ENCODE peak calls at places on chromosome 18, in nine cellular contexts. O, W, H, G, S, T, Q, Y and I are unnamed samples.

GRCh38 chr18:22194151-22194598 is 24.8 kb downstream of the GATA6 start:
- DNase-seq in H (peak), S (no peak), T (no peak), Q (no peak), W (no peak), O (no peak), Y (peak), G (no peak), I (no peak)

GRCh38 chr18:35410561-35410960 is 33.4 kb upstream of the ZNF396 start:
- DNase-seq in G (no peak), H (no peak), Y (no peak), W (no peak), S (no peak), Q (no peak), O (no peak), T (no peak), I (no peak)

GRCh38 chr18:7069191-7069590 is 48.4 kb downstream of the LAMA1 start:
- DNase-seq in G (no peak), H (no peak), T (no peak), Y (no peak), O (no peak), Q (no peak), W (no peak), S (no peak), I (no peak)

GRCh38 chr18:12699747-12700146 is 2.8 kb downstream of the CEP76 start:
- DNase-seq in Y (no peak), S (no peak), G (no peak), H (no peak), O (no peak), T (no peak), W (no peak), Q (no peak), I (no peak)

GRCh38 chr18:8140841-8141501 is 468.3 kb upstream of the RAB12 start:
- DNase-seq in T (no peak), O (no peak), H (peak), S (peak), G (no peak), W (no peak), Q (peak), Y (no peak), I (no peak)

GRCh38 chr18:26854292-26854881 is 11.1 kb downstream of the AQP4 start:
- DNase-seq in Y (no peak), Q (no peak), T (no peak), H (peak), O (no peak), S (no peak), W (no peak), G (no peak), I (no peak)

GRCh38 chr18:60059216-60059615 is 159.4 kb downstream of the PMAIP1 start:
- DNase-seq in G (no peak), T (no peak), Y (no peak), O (no peak), W (no peak), H (no peak), Q (no peak), S (no peak), I (no peak)

GRCh38 chr18:35463050-35463449 is 34.7 kb downstream of the INO80C start:
- DNase-seq in Y (no peak), Q (no peak), H (no peak), O (no peak), T (no peak), G (no peak), S (no peak), W (no peak), I (no peak)

GRCh38 chr18:2606335-2606734 is 35.0 kb downstream of the NDC80 start:
- DNase-seq in W (no peak), H (no peak), T (no peak), Y (no peak), Q (no peak), G (no peak), O (no peak), S (no peak), I (no peak)

GRCh38 chr18:13216092-13216582 is 2.4 kb upstream of the LDLRAD4 start:
- DNase-seq in W (peak), H (peak), S (peak), T (peak), O (peak), G (peak), Y (peak), Q (peak), I (peak)

GRCh38 chr18:7950380-7951143 is 383.4 kb downstream of the PTPRM start:
- DNase-seq in W (no peak), Y (peak), T (no peak), O (no peak), G (no peak), S (peak), Q (peak), H (no peak), I (peak)

GRCh38 chr18:11741505-11742145 is 52.6 kb downstream of the GNAL start:
- DNase-seq in Y (no peak), G (no peak), T (no peak), H (peak), W (peak), O (no peak), S (no peak), Q (peak), I (no peak)

GRCh38 chr18:39661856-39662366 is 2096.3 kb upstream of the CELF4 start:
- DNase-seq in O (no peak), Q (peak), G (peak), H (no peak), W (no peak), S (no peak), T (no peak), Y (no peak), I (no peak)

GRCh38 chr18:8212893-8213805 is 396.1 kb upstream of the RAB12 start:
- DNase-seq in O (no peak), G (no peak), H (no peak), W (no peak), T (no peak), Y (no peak), Q (peak), S (peak), I (no peak)

GRCh38 chr18:70154591-70155194 is 50.8 kb downstream of the RTTN start:
- DNase-seq in Y (no peak), Q (no peak), W (no peak), O (no peak), G (no peak), H (no peak), T (no peak), S (peak), I (no peak)

GRCh38 chr18:68916734-68917133 is 118.9 kb downstream of the CCDC102B start:
- DNase-seq in Q (peak), O (no peak), H (no peak), G (no peak), Y (no peak), T (no peak), S (no peak), W (no peak), I (no peak)

GRCh38 chr18:65526099-65526498 is 224.7 kb upstream of the CDH7 start:
- DNase-seq in S (no peak), H (no peak), Y (no peak), T (no peak), G (no peak), W (no peak), O (no peak), Q (no peak), I (no peak)

GRCh38 chr18:22691988-22692710 is 241.0 kb upstream of the RBBP8 start:
- DNase-seq in S (peak), Y (no peak), W (no peak), T (no peak), G (no peak), O (no peak), Q (peak), H (no peak), I (no peak)

GRCh38 chr18:14941792-14942191 is 193.8 kb downstream of the ANKRD30B start:
- DNase-seq in S (no peak), Y (no peak), G (no peak), T (no peak), Q (no peak), H (no peak), W (no peak), O (no peak), I (no peak)

GRCh38 chr18:35775887-35776286 is 194.3 kb downstream of the GALNT1 start:
- DNase-seq in Q (peak), O (no peak), T (peak), S (peak), H (peak), G (no peak), W (no peak), Y (no peak), I (no peak)

GRCh38 chr18:24153397-24153796 is 14.5 kb downstream of the CABYR start:
- DNase-seq in Q (no peak), W (peak), O (no peak), S (no peak), Y (no peak), T (no peak), H (no peak), G (no peak), I (no peak)

DNA sequence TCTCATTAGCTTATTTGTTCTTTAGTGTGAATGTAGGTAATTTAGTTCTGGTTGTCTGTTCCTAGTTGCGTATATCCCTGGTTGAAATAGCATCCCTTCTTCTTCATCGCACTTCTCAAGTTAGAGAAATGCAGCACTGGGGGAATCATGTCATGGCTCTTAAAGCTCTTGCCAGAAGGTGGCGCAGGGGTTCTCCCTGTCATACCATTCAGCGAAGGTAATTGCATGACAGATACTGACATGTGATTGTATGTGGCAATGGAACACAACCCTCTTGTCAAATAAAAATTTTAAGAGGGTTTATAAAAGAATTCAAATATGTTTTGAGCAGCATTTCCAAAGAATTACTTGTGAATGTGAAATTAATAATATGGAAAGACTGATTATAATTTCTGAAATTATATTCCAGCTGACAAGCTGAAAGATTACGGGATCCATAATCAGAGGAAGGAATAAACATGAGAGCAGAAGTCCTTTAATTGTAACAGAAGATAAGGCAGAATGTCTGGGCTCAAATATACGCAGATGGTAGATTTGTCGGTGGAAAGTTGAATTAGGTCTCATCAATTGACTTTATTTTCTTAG is 411.7 kb downstream of the DSEL start:
- DNase-seq in G (peak), S (peak), O (no peak), Q (peak), T (peak), H (peak), W (peak), Y (peak), I (peak)
- TF ChIP-seq CTCF in G (peak), S (peak), O (no peak), Q (peak), T (peak), H (peak), W (peak), Y (peak), I (peak)

GRCh38 chr18:31428211-31428610 is 19.3 kb upstream of the DSG3 start:
- DNase-seq in G (no peak), Q (no peak), Y (no peak), W (no peak), O (no peak), S (no peak), H (no peak), T (no peak), I (no peak)

GRCh38 chr18:31427010-31427409 is 20.5 kb upstream of the DSG3 start:
- DNase-seq in H (no peak), O (no peak), Q (peak), S (no peak), Y (no peak), W (no peak), T (no peak), G (no peak), I (no peak)

GRCh38 chr18:31426021-31426420 is 21.5 kb upstream of the DSG3 start:
- DNase-seq in T (no peak), G (no peak), W (no peak), H (no peak), Y (no peak), O (no peak), Q (peak), S (no peak), I (no peak)

GRCh38 chr18:31420524-31420923 is 27.0 kb upstream of the DSG3 start:
- DNase-seq in Y (no peak), G (no peak), T (no peak), S (no peak), Q (no peak), W (no peak), H (no peak), O (no peak), I (no peak)

GRCh38 chr18:31424383-31424988 is 23.1 kb upstream of the DSG3 start:
- DNase-seq in W (peak), T (peak), Y (peak), G (peak), O (no peak), Q (peak), H (peak), S (peak), I (peak)
- TF ChIP-seq CTCF in W (peak), T (peak), Y (peak), G (peak), O (peak), Q (peak), H (peak), S (peak), I (peak)

GRCh38 chr18:48562075-48562474 is 23.2 kb downstream of the CTIF start:
- DNase-seq in H (no peak), Q (no peak), T (no peak), G (no peak), Y (no peak), S (no peak), W (no peak), O (no peak), I (no peak)
- TF ChIP-seq CTCF in H (no peak), Q (no peak), T (no peak), G (no peak), Y (no peak), S (no peak), W (no peak), O (no peak), I (no peak)

GRCh38 chr18:32683044-32683443 is 89.8 kb downstream of the KLHL14 start:
- DNase-seq in Q (no peak), O (no peak), Y (no peak), H (peak), G (no peak), W (no peak), S (no peak), T (no peak), I (no peak)
- TF ChIP-seq CTCF in Q (no peak), O (no peak), Y (no peak), H (peak), G (no peak), W (no peak), S (no peak), T (no peak), I (no peak)

DNA sequence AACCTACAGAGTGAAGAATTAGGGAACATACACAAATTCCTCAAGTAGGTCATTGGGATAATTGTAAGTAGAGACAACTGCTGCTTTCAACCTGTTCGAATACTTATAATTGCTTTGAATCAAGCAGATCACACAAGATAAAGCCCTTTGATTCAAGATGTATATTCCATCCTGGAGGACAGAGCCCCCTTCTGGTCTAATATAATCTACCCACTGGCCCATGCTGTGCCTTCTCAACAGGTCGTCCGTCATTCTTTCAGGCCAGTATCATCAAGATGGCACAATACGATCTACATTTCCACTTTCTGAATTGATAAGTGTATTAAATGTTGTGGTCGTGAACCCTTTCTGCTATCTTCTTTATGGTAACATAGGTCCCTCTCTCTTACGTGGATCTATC is 387.0 kb upstream of the CDH19 start:
- DNase-seq in O (no peak), Q (no peak), H (peak), T (no peak), S (no peak), W (no peak), Y (no peak), G (no peak), I (no peak)
- TF ChIP-seq CTCF in O (no peak), Q (no peak), H (peak), T (no peak), S (no peak), W (no peak), Y (no peak), G (no peak), I (no peak)

GRCh38 chr18:55346387-55346786 is 241.6 kb downstream of the TCF4 start:
- DNase-seq in H (no peak), S (no peak), Y (no peak), Q (no peak), G (no peak), T (no peak), O (no peak), W (no peak), I (no peak)

GRCh38 chr18:55339990-55340389 is 248.0 kb downstream of the TCF4 start:
- DNase-seq in O (no peak), W (no peak), G (no peak), S (no peak), T (no peak), H (no peak), Y (no peak), Q (no peak), I (no peak)

GRCh38 chr18:55345103-55345950 is 242.7 kb downstream of the TCF4 start:
- DNase-seq in Q (no peak), O (no peak), G (no peak), H (no peak), W (no peak), Y (no peak), S (no peak), T (no peak), I (no peak)

GRCh38 chr18:55340998-55341397 is 247.0 kb downstream of the TCF4 start:
- DNase-seq in W (no peak), G (no peak), Y (no peak), H (no peak), Q (no peak), T (no peak), S (no peak), O (no peak), I (no peak)

DNA sequence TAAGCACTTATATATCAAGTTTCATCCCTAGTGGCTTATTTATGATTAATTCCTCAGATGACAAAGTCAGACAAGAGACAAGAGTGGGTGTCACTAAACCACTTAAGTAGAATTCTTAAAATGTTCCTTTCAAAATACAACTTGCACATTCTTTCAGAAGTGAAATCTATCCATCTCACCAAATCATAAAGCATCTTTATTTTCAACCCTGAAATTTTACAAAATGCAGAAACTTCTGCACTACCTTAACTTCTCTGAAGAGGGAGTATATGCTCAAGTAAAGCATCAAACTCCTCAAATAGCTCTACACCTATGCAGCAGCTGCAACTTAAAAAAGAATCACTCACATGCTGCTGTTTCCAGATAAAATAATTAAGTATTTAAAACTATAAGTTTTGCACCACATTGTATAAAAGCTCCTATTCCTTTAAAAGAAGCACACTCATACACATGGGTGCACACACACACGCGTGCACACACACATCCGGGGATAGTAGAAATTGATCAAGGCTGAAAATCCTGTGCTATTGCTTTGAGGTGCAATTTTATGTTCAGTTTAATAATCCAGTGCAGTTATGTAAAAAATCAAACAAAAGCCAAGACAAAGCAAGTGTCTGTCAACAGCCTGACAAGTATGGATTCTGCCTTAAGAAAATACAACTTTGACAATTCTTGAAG is 244.5 kb downstream of the TCF4 start:
- DNase-seq in T (no peak), Q (peak), Y (no peak), W (no peak), O (no peak), G (no peak), H (peak), S (peak), I (no peak)
- TF ChIP-seq CTCF in T (peak), Q (peak), Y (no peak), W (peak), O (no peak), G (peak), H (peak), S (peak), I (no peak)

DNA sequence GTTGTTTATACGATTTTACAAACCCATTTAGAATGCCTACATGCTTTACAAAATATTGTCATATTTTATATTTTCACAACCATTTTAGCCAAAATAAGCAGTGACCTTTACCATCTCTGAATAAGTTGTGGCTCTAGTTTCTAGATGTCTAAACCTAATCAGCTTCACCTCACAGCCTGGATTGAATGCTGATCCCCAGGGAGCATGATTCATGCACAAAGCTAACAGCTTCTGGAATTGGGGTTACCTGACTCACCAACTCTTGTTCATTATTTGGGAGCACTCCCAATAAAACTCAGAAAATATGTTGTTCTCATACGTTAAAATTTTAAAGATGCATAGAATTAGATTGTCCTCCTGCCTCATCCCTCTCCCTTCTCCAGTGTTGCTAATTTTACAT is 611.7 kb upstream of the NETO1 start:
- DNase-seq in O (no peak), W (no peak), T (no peak), S (peak), Y (no peak), Q (peak), G (no peak), H (no peak), I (no peak)
- TF ChIP-seq CTCF in O (no peak), W (no peak), T (no peak), S (no peak), Y (no peak), Q (no peak), G (no peak), H (no peak), I (no peak)

GRCh38 chr18:10474309-10474708 is 19.9 kb downstream of the APCDD1 start:
- DNase-seq in H (no peak), T (no peak), O (no peak), S (no peak), G (no peak), Y (no peak), W (no peak), Q (no peak), I (no peak)
- TF ChIP-seq CTCF in H (no peak), T (no peak), O (no peak), S (no peak), G (no peak), Y (no peak), W (no peak), Q (no peak), I (no peak)